ENCODE peak calls at places on chromosomes 12 and 14, in seven cellular contexts. Z is stimulated activated CD4-positive, alpha-beta T cell treated with anti-CD3 and anti-CD28 coated beads, TNF-alpha, amount 100 ng/mL, for 1 hour; E is activated T-cell treated with anti-CD3 and anti-CD28 coated beads, Interleukin-2, amount 50 U/mL, for 72 hours; Q is activated T-helper 9 cell treated with anti-CD3 and anti-CD28 coated beads, Interleukin-2, amount 50 U/mL, for 16 hours; N is mesothelial cell of epicardium; H is activated CD8-positive, alpha-beta memory T cell treated with anti-CD3 and anti-CD28 coated beads, Interleukin-2, amount 50 U/mL, for 48 hours; S is activated CD4-positive, alpha-beta memory T cell treated with anti-CD3 and anti-CD28 coated beads, Interleukin-2, amount 10 ng/mL, durations not matched to agents 7 days and 5 days. A is an unnamed sample.

GRCh38 chr12:98260276-98260675 is 255.1 kb upstream of the TMPO start:
- DNase-seq in Q (no peak), S (no peak), N (no peak), Z (no peak), H (no peak), E (no peak), A (no peak)

GRCh38 chr12:57272337-57273151 is 21.6 kb upstream of the STAC3 start:
- DNase-seq in N (no peak), Z (no peak), H (no peak), S (no peak), E (no peak), Q (no peak), A (no peak)

GRCh38 chr12:55703288-55703687 is 4.4 kb downstream of the ITGA7 start:
- DNase-seq in Z (no peak), Q (no peak), H (no peak), E (no peak), S (no peak), N (no peak), A (no peak)

GRCh38 chr12:15155271-15155670 is 65.9 kb downstream of the RERG start:
- DNase-seq in Z (no peak), N (no peak), Q (no peak), E (no peak), S (no peak), H (no peak), A (no peak)

GRCh38 chr14:97602438-97603117 is 805.4 kb downstream of the VRK1 start:
- DNase-seq in Q (peak; percentile 40), S (peak; percentile 82), E (peak; percentile 61), H (peak; percentile 63), N (no peak), Z (peak; percentile 67), A (no peak)

GRCh38 chr14:101088395-101088667 is 184.8 kb upstream of the RTL1 start:
- DNase-seq in N (no peak), E (no peak), S (no peak), Z (no peak), Q (no peak), H (no peak), A (no peak)

GRCh38 chr12:94047781-94048567 is 100.4 kb upstream of the PLXNC1 start:
- DNase-seq in N (no peak), H (no peak), Q (no peak), S (no peak), E (no peak), Z (no peak), A (no peak)

GRCh38 chr12:3458041-3458440 is 33.0 kb upstream of the PRMT8 start:
- DNase-seq in Q (no peak), N (no peak), H (no peak), Z (no peak), E (no peak), S (no peak), A (no peak)

GRCh38 chr12:76025601-76026575 is 5.7 kb downstream of the PHLDA1 start:
- DNase-seq in Z (no peak), Q (no peak), E (no peak), S (no peak), H (no peak), N (no peak), A (no peak)